ENCODE peak calls at places on chromosomes 11 and 22, in eight cellular contexts. D, W, Z, S, A, J, V and K are unnamed samples.

GRCh38 chr11:61694971-61695706 is 14.9 kb downstream of the DAGLA start:
- DNase-seq in D (no peak), W (peak), Z (no peak), S (no peak), A (no peak), J (no peak), V (no peak), K (no peak)

GRCh38 chr11:9760180-9760550 is 96.3 kb downstream of the SWAP70 start:
- DNase-seq in D (no peak), W (peak), Z (peak), S (no peak), A (no peak), J (peak), V (peak), K (no peak)

GRCh38 chr22:23518381-23519187 is 61.5 kb downstream of the IGLL1 start:
- DNase-seq in D (no peak), W (no peak), Z (no peak), S (no peak), A (no peak), J (no peak), V (no peak), K (peak)

GRCh38 chr22:44753189-44754042 is 1.0 kb downstream of the ARHGAP8 start:
- DNase-seq in D (no peak), W (no peak), Z (no peak), S (no peak), A (no peak), J (peak), V (peak), K (peak)

GRCh38 chr11:23288001-23288783 is 427.9 kb upstream of the CCDC179 start:
- DNase-seq in D (no peak), W (no peak), Z (no peak), S (no peak), A (no peak), J (no peak), V (peak), K (no peak)

GRCh38 chr11:110373061-110373702 is 56.6 kb upstream of the FDX1 start:
- DNase-seq in D (no peak), W (no peak), Z (peak), S (no peak), A (no peak), J (peak), V (peak), K (no peak)

GRCh38 chr22:46122511-46122971 is 27.8 kb upstream of the PPARA start:
- DNase-seq in D (no peak), W (peak), Z (peak), S (peak), A (peak), J (peak), V (peak), K (peak)

GRCh38 chr11:17403977-17404759 is 15.7 kb upstream of the KCNJ11 start:
- DNase-seq in D (peak), W (no peak), Z (no peak), S (no peak), A (peak), J (peak), V (peak), K (no peak)

GRCh38 chr22:36439481-36440271 is 41.8 kb downstream of the TXN2 start:
- DNase-seq in D (no peak), W (no peak), Z (peak), S (peak), A (no peak), J (peak), V (peak), K (no peak)

GRCh38 chr11:64898541-64898940 is 18.5 kb downstream of the ATG2A start:
- DNase-seq in D (no peak), W (no peak), Z (no peak), S (no peak), A (no peak), J (no peak), V (no peak), K (no peak)

GRCh38 chr11:68498313-68498712 is 37.8 kb downstream of the PPP6R3 start:
- DNase-seq in D (no peak), W (no peak), Z (no peak), S (no peak), A (no peak), J (peak), V (no peak), K (no peak)

GRCh38 chr22:40050258-40050657 is 55.5 kb downstream of the FAM83F start:
- DNase-seq in D (no peak), W (no peak), Z (no peak), S (no peak), A (peak), J (no peak), V (no peak), K (peak)